ENCODE peak calls at places on chromosomes 5 and 9, in seven cellular contexts. O, V, K, L, C, I and Z are unnamed samples.

GRCh38 chr5:2666081-2666480 is 85.4 kb downstream of the IRX2 start:
- DNase-seq in O (no peak), V (no peak), K (no peak), L (no peak), C (peak; percentile 59), I (no peak), Z (no peak)

GRCh38 chr5:181218795-181219124 is 4.3 kb upstream of the TRIM41 start:
- DNase-seq in O (no peak), V (no peak), K (no peak), L (no peak), C (no peak), I (no peak), Z (no peak)

GRCh38 chr5:76764374-76764773 is 48.4 kb downstream of the F2R start:
- DNase-seq in O (no peak), V (no peak), K (no peak), L (no peak), C (no peak), I (no peak), Z (no peak)

GRCh38 chr9:96655198-96655851 is at the start of gene PRXL2C:
- DNase-seq in O (peak; percentile 84), V (peak; percentile 72), K (peak; percentile 34), L (peak; percentile 36), C (no peak), I (peak; percentile 69), Z (no peak)

GRCh38 chr5:141779642-141780041 is 97.6 kb upstream of the ARAP3 start:
- DNase-seq in O (no peak), V (peak; percentile 42), K (peak; percentile 37), L (peak; percentile 6), C (no peak), I (no peak), Z (no peak)

GRCh38 chr5:149559712-149560111 is 8.5 kb upstream of the CSNK1A1 start:
- DNase-seq in O (no peak), V (no peak), K (no peak), L (peak; percentile 66), C (no peak), I (no peak), Z (no peak)

GRCh38 chr5:152711996-152712395 is 306.9 kb upstream of the NMUR2 start:
- DNase-seq in O (no peak), V (no peak), K (no peak), L (no peak), C (no peak), I (no peak), Z (no peak)

GRCh38 chr5:82719368-82719767 is 357.8 kb downstream of the TMEM167A start:
- DNase-seq in O (no peak), V (no peak), K (peak; percentile 17), L (no peak), C (peak; percentile 8), I (no peak), Z (no peak)

GRCh38 chr9:112863214-112863613 is 27.5 kb downstream of the SLC46A2 start:
- DNase-seq in O (no peak), V (no peak), K (no peak), L (no peak), C (no peak), I (no peak), Z (no peak)

GRCh38 chr9:13524245-13524644 is 244.8 kb upstream of the MPDZ start:
- DNase-seq in O (no peak), V (no peak), K (peak; percentile 20), L (no peak), C (no peak), I (no peak), Z (no peak)

GRCh38 chr5:58681943-58682342 is 99.1 kb downstream of the RAB3C start:
- DNase-seq in O (no peak), V (no peak), K (no peak), L (no peak), C (no peak), I (no peak), Z (no peak)

GRCh38 chr5:103458497-103459040 is 104.0 kb downstream of the NUDT12 start:
- DNase-seq in O (no peak), V (no peak), K (no peak), L (no peak), C (no peak), I (no peak), Z (no peak)

GRCh38 chr5:9922719-9923118 is 292.6 kb upstream of the TAS2R1 start:
- DNase-seq in O (no peak), V (no peak), K (no peak), L (no peak), C (no peak), I (no peak), Z (no peak)

GRCh38 chr5:37146896-37147295 is 102.3 kb downstream of the CPLANE1 start:
- DNase-seq in O (no peak), V (no peak), K (no peak), L (no peak), C (no peak), I (no peak), Z (no peak)

GRCh38 chr9:125141251-125141650 is 2.1 kb downstream of the SCAI start:
- DNase-seq in O (no peak), V (no peak), K (no peak), L (no peak), C (no peak), I (no peak), Z (no peak)